ENCODE peak calls at places on chromosomes 4 and X, in eight cellular contexts. I, X, U, Z, W, C, H and L are unnamed samples.

GRCh38 chr4:143587703-143588102 is 74.2 kb downstream of the SMARCA5 start:
- DNase-seq in U (no peak), H (no peak), W (no peak), X (no peak), C (no peak), Z (no peak), I (no peak), L (no peak)

GRCh38 chr4:145935253-145936141 is 3.1 kb downstream of the ZNF827 start:
- DNase-seq in H (no peak), U (no peak), X (peak), I (peak), C (no peak), W (peak), Z (peak), L (no peak)

GRCh38 chr4:186557486-186557885 is 2.1 kb upstream of the MTNR1A start:
- DNase-seq in Z (no peak), U (no peak), X (peak), C (peak), I (no peak), W (no peak), H (no peak), L (no peak)

GRCh38 chrX:119194631-119195030 is 41.5 kb upstream of the PGRMC1 start:
- DNase-seq in H (no peak), U (no peak), Z (peak), W (peak), X (no peak), I (no peak), C (peak), L (no peak)

GRCh38 chr4:182916483-182917181 is 554 bp downstream of the DCTD start:
- DNase-seq in I (peak), W (no peak), H (peak), Z (peak), X (peak), U (no peak), C (peak), L (no peak)

GRCh38 chr4:81635747-81636146 is 164.0 kb upstream of the RASGEF1B start:
- DNase-seq in I (peak), X (no peak), H (peak), W (no peak), C (no peak), U (no peak), Z (peak), L (peak)

GRCh38 chr4:111960241-111960667 is 185.0 kb upstream of the FAM241A start:
- DNase-seq in I (no peak), Z (no peak), W (no peak), C (peak), H (no peak), U (no peak), X (no peak), L (no peak)

GRCh38 chrX:40009462-40009851 is 88.3 kb downstream of the BCOR start:
- DNase-seq in X (peak), I (no peak), H (no peak), C (no peak), W (peak), U (no peak), Z (peak), L (no peak)

GRCh38 chr4:6695660-6696581 is 2.2 kb downstream of the S100P start:
- DNase-seq in I (no peak), H (no peak), X (peak), U (no peak), C (no peak), W (no peak), Z (no peak), L (no peak)

GRCh38 chrX:102892103-102892502 is 45.0 kb upstream of the RAB40AL start:
- DNase-seq in C (no peak), Z (no peak), I (no peak), U (no peak), X (no peak), W (no peak), H (no peak), L (no peak)

GRCh38 chrX:153400146-153401132 is 711 bp downstream of the PNMA6E start:
- DNase-seq in H (no peak), I (peak), W (peak), U (peak), C (no peak), X (peak), Z (peak), L (peak)

GRCh38 chrX:1595711-1596060 is 4.3 kb downstream of the AKAP17A start:
- DNase-seq in Z (no peak), C (no peak), H (no peak), I (peak), U (no peak), W (no peak), X (peak), L (no peak)

GRCh38 chrX:150226223-150226965 is 136.7 kb upstream of the MAMLD1 start:
- DNase-seq in H (no peak), X (no peak), Z (no peak), C (no peak), U (no peak), W (no peak), I (no peak), L (no peak)

GRCh38 chr4:4386736-4387392 is at the start of gene NSG1:
- DNase-seq in X (peak), U (no peak), W (peak), Z (peak), I (peak), C (peak), H (no peak), L (no peak)

GRCh38 chr4:148216866-148217814 is 225.1 kb downstream of the NR3C2 start:
- DNase-seq in Z (no peak), U (no peak), H (no peak), X (no peak), I (no peak), C (peak), W (no peak), L (no peak)

GRCh38 chr4:152085657-152086056 is 324.9 kb upstream of the GATB start:
- DNase-seq in H (no peak), Z (no peak), X (no peak), U (no peak), W (no peak), I (no peak), C (no peak), L (no peak)

GRCh38 chrX:69741706-69742105 is 125.8 kb downstream of the EDA start:
- DNase-seq in I (no peak), Z (no peak), H (no peak), X (no peak), U (no peak), W (no peak), C (no peak), L (no peak)

GRCh38 chrX:2589186-2590020 is 88.6 kb upstream of the DHRSX start:
- DNase-seq in W (no peak), H (peak), C (peak), U (no peak), X (no peak), I (no peak), Z (no peak), L (no peak)

GRCh38 chr4:186587416-186588018 is 32.1 kb upstream of the MTNR1A start:
- DNase-seq in H (peak), W (peak), I (peak), U (no peak), C (peak), Z (peak), X (peak), L (peak)

GRCh38 chrX:114152130-114152529 is 431.8 kb upstream of the HTR2C start:
- DNase-seq in U (no peak), W (no peak), C (peak), I (no peak), X (no peak), Z (no peak), H (no peak), L (no peak)

GRCh38 chr4:137124278-137124932 is 407.9 kb downstream of the PCDH18 start:
- DNase-seq in C (peak), Z (peak), H (no peak), U (no peak), I (no peak), W (peak), X (no peak), L (no peak)

GRCh38 chr4:40262079-40262528 is 65.3 kb downstream of the RHOH start:
- DNase-seq in C (no peak), W (no peak), U (no peak), H (no peak), Z (no peak), I (no peak), X (no peak), L (no peak)

GRCh38 chr4:1554876-1555265 is 129.2 kb downstream of the FAM53A start:
- DNase-seq in C (no peak), W (no peak), H (no peak), Z (no peak), I (no peak), X (no peak), U (no peak), L (no peak)

GRCh38 chr4:6820695-6821094 is 38.2 kb downstream of the KIAA0232 start:
- DNase-seq in U (no peak), H (no peak), Z (no peak), I (no peak), W (no peak), C (no peak), X (no peak), L (no peak)

GRCh38 chr4:96389752-96390151 is 549.9 kb downstream of the PDHA2 start:
- DNase-seq in Z (no peak), W (no peak), X (no peak), U (no peak), C (no peak), H (no peak), I (no peak), L (no peak)

GRCh38 chr4:113069212-113069892 is 19.9 kb downstream of the ANK2 start:
- DNase-seq in H (no peak), U (no peak), X (no peak), W (no peak), I (peak), C (no peak), Z (no peak), L (no peak)

GRCh38 chrX:45768666-45769065 is 568.0 kb upstream of the DIPK2B start:
- DNase-seq in U (no peak), H (no peak), C (no peak), W (no peak), Z (no peak), X (no peak), I (no peak), L (no peak)

GRCh38 chrX:17432158-17432557 is 57.2 kb downstream of the NHS start:
- DNase-seq in X (no peak), H (no peak), I (no peak), U (no peak), C (no peak), W (no peak), Z (no peak), L (no peak)

DNA sequence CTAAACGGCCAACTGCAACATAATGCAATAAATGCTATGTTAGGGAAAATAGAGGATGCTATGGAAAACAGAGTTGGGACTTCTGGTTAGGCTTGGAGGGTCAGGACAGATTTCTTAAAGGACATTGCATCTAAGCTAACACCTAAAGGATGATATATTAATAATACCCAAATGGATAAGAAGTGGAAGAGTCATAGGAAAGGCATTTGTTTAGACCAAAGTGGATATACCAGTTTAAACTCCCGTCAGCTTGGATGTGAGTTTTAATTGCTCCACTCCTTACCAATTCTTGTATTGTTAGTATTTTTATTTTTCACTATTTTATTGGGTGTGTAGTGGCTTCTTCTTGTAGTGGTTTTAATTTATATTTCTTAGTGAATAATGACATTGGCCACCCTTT is 93.9 kb downstream of the PTPN13 start:
- DNase-seq in I (no peak), U (no peak), C (no peak), Z (no peak), H (no peak), W (no peak), X (no peak), L (no peak)
- TF ChIP-seq CTCF in I (no peak), U (no peak), C (no peak), Z (no peak), H (no peak), W (no peak), X (no peak), L (no peak)

DNA sequence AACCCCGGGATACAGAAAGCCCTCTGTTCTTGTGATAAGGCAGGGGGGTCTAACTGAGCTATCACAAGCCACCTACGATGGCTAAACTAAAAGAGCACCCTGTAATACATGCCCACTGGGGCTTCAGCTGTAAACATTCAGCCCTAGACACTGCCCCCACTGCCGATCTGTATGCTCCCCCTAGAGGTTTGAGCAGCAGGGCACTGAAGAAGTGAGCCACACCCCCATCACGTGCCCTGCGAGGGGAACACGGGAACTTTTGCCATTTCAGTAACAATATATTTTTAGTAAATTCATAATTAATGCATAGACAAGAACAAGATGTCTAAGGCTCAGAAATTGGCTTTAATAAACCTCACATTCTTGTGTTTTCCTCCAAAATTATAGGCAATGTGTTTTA is 235.2 kb upstream of the SFRP2 start:
- DNase-seq in U (no peak), Z (peak), H (no peak), W (peak), I (no peak), C (no peak), X (peak), L (no peak)
- TF ChIP-seq CTCF in U (peak), Z (no peak), H (no peak), W (peak), I (no peak), C (peak), X (peak), L (no peak)

DNA sequence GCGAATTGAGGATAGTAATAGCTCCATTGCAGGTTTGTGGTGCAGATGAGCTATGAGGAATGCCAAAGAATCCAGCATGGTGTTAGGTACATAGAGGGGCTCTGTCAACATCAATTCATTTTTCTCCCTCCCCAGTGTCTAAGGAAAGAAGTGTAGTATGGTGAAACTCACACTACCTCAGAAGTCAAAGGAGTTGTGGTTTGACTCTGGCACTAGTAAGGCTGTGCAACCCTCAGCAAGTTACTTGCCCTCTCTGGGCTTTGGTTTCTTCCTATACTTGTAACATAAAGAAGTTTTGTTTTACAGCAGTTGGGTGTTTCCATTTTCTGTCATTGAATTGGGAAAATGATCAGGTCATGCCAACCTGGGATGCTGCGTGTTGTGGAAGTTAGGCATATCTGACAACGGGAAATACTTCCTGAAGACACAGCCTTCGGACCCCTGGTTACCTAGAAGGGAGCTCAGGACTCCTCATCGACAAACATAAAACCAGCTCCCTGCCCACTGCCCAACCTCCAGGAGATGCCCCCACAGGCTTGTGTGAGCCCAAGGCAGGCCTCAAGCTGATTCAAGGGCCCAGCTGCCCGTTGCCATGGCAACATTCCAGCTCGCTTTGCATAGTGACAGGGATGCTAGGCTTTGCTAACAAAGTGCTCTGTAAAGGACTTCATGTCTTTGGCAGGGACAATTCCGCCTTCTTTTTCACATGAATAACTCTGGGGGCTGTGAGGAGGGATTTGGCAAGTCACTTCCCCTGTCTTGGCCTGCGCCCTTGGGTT is 71.3 kb downstream of the RTL5 start:
- DNase-seq in X (peak), U (no peak), Z (peak), W (peak), H (no peak), C (peak), I (peak), L (no peak)
- TF ChIP-seq CTCF in X (no peak), U (no peak), Z (no peak), W (no peak), H (no peak), C (no peak), I (no peak), L (no peak)

GRCh38 chr4:90120037-90120436 is 7.2 kb upstream of the CCSER1 start:
- DNase-seq in W (peak), Z (no peak), I (no peak), X (peak), C (no peak), H (no peak), U (no peak), L (no peak)
- TF ChIP-seq CTCF in W (peak), Z (no peak), I (no peak), X (peak), C (no peak), H (no peak), U (peak), L (no peak)

GRCh38 chrX:129954804-129955203 is 27.6 kb upstream of the BCORL1 start:
- DNase-seq in U (no peak), X (no peak), H (no peak), Z (no peak), W (no peak), C (no peak), I (no peak), L (no peak)

GRCh38 chrX:129953881-129954280 is 28.6 kb upstream of the BCORL1 start:
- DNase-seq in U (no peak), W (peak), I (no peak), C (no peak), H (no peak), Z (no peak), X (no peak), L (no peak)

GRCh38 chrX:129956145-129956544 is 26.3 kb upstream of the BCORL1 start:
- DNase-seq in U (no peak), H (no peak), Z (no peak), X (no peak), I (no peak), W (no peak), C (no peak), L (no peak)

GRCh38 chrX:129955682-129956081 is 26.8 kb upstream of the BCORL1 start:
- DNase-seq in Z (no peak), X (no peak), H (no peak), U (no peak), W (no peak), I (no peak), C (no peak), L (no peak)

GRCh38 chrX:129953334-129953648 is 29.1 kb upstream of the BCORL1 start:
- DNase-seq in X (peak), Z (no peak), W (no peak), C (no peak), U (no peak), H (no peak), I (no peak), L (no peak)
- TF ChIP-seq CTCF in X (no peak), Z (no peak), W (no peak), C (no peak), U (no peak), H (no peak), I (no peak), L (no peak)

DNA sequence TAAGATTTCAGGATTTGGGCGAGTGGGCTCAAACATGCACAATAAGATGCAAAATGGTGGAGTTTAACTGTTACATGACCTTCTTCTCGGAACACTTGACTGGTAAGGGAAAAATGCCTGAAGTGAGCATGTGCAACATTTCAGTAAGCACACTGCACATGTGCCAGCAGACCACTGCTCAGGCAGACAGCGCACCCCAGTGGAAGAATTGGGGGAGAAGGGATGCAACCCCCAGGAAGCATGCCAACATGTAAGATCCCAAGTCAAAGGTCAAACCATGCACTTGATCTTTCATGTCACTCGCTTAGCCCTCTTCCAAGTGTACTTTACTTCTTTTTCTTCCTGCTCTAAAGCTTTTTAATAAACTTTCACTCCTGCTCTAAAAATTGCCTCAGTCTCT is 256.3 kb downstream of the CENPC start:
- DNase-seq in Z (peak), I (peak), H (no peak), U (peak), W (peak), X (peak), C (no peak), L (no peak)
- TF ChIP-seq CTCF in Z (peak), I (peak), H (no peak), U (peak), W (peak), X (peak), C (no peak), L (no peak)

GRCh38 chr4:131430302-131430701 is 1718.8 kb upstream of the PCDH10 start:
- DNase-seq in W (no peak), H (no peak), I (no peak), Z (no peak), C (no peak), U (no peak), X (no peak), L (no peak)
- TF ChIP-seq CTCF in W (peak), H (no peak), I (no peak), Z (no peak), C (no peak), U (peak), X (peak), L (no peak)

GRCh38 chr4:139562067-139562684 is 6.2 kb upstream of the SETD7 start:
- DNase-seq in W (no peak), C (no peak), Z (no peak), X (no peak), H (no peak), I (no peak), U (no peak), L (no peak)

GRCh38 chr4:139563515-139563914 is 7.5 kb upstream of the SETD7 start:
- DNase-seq in W (no peak), I (no peak), Z (no peak), C (peak), H (no peak), X (no peak), U (no peak), L (no peak)

GRCh38 chr4:139568206-139568969 is 12.4 kb upstream of the SETD7 start:
- DNase-seq in W (peak), C (no peak), Z (no peak), H (no peak), U (no peak), I (no peak), X (peak), L (no peak)

GRCh38 chr4:139562839-139563238 is 6.8 kb upstream of the SETD7 start:
- DNase-seq in X (no peak), U (no peak), I (no peak), W (no peak), H (no peak), Z (no peak), C (no peak), L (no peak)

DNA sequence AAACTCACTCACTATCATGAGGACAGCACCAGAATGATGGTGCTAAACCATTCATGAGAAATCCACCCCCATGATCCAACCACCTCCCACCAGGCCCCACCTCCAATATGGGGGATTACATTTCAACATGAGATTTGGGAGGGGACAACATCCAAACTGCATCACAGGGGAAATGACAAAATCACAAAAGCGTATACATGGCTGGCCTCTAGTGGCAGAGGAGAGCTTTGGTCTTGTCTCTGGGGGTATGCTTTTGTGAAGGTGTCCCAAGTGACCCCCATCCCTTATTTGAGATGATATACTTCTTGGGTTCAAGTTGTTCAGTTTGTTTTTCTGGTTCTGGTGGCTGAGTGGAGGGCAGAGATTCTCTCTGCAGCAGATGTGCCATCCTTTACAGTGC is 8.5 kb upstream of the SETD7 start:
- DNase-seq in U (no peak), I (no peak), Z (no peak), W (no peak), H (no peak), C (no peak), X (no peak), L (no peak)
- TF ChIP-seq CTCF in U (peak), I (no peak), Z (peak), W (peak), H (no peak), C (peak), X (peak), L (no peak)

GRCh38 chr4:114780205-114780604 is 181.6 kb downstream of the UGT8 start:
- DNase-seq in W (peak), I (no peak), X (peak), H (no peak), C (peak), U (no peak), Z (peak), L (no peak)
- TF ChIP-seq CTCF in W (peak), I (no peak), X (peak), H (no peak), C (peak), U (peak), Z (peak), L (no peak)